ENCODE peak calls at places on chromosomes 16 and 17, in eight cellular contexts. One of them, this sample, is unnamed. For H3K36me3, the result is how much of the 10 kb centered on the place peaks cover.

GRCh38 chr16:88759976-88760350 is 25.1 kb downstream of the PIEZO1 start:
- DNase-seq in HepG2: no peak
- DNase-seq in lung: no peak
- DNase-seq in right atrium auricular region: no peak
- DNase-seq in prostate gland: no peak
- DNase-seq in fibroblast of lung: no peak
- DNase-seq in heart left ventricle: no peak
- DNase-seq in tibial nerve: no peak
- DNase-seq in this sample: no peak

GRCh38 chr16:16059895-16060590 is 110.6 kb downstream of the ABCC1 start:
- DNase-seq in lung: no peak
- DNase-seq in fibroblast of lung: no peak
- DNase-seq in heart left ventricle: no peak
- DNase-seq in tibial nerve: no peak
- DNase-seq in right atrium auricular region: no peak
- DNase-seq in HepG2: no peak
- DNase-seq in prostate gland: no peak
- DNase-seq in this sample: no peak

GRCh38 chr17:1562178-1562643 is 381 bp downstream of the PITPNA start:
- DNase-seq in fibroblast of lung: peak
- DNase-seq in lung: peak
- DNase-seq in HepG2: no peak
- DNase-seq in right atrium auricular region: no peak
- DNase-seq in tibial nerve: no peak
- DNase-seq in prostate gland: no peak
- DNase-seq in heart left ventricle: peak
- DNase-seq in this sample: no peak

GRCh38 chr17:21291357-21291756 is 6.8 kb downstream of the MAP2K3 start:
- DNase-seq in heart left ventricle: no peak
- DNase-seq in HepG2: no peak
- DNase-seq in lung: no peak
- DNase-seq in tibial nerve: no peak
- DNase-seq in right atrium auricular region: no peak
- DNase-seq in fibroblast of lung: no peak
- DNase-seq in prostate gland: no peak
- DNase-seq in this sample: no peak

GRCh38 chr16:85187447-85187846 is 75.2 kb upstream of the CIBAR2 start:
- DNase-seq in tibial nerve: no peak
- DNase-seq in prostate gland: no peak
- DNase-seq in lung: no peak
- DNase-seq in right atrium auricular region: no peak
- DNase-seq in HepG2: no peak
- DNase-seq in fibroblast of lung: no peak
- DNase-seq in heart left ventricle: no peak
- DNase-seq in this sample: no peak

GRCh38 chr17:17051791-17052461 is 9.7 kb downstream of the MPRIP start:
- DNase-seq in prostate gland: no peak
- DNase-seq in HepG2: peak
- DNase-seq in heart left ventricle: peak
- DNase-seq in tibial nerve: no peak
- DNase-seq in fibroblast of lung: no peak
- DNase-seq in right atrium auricular region: no peak
- DNase-seq in lung: no peak
- DNase-seq in this sample: no peak

GRCh38 chr17:74177018-74177450 is 26.4 kb upstream of the RPL38 start:
- DNase-seq in lung: no peak
- DNase-seq in fibroblast of lung: peak
- DNase-seq in right atrium auricular region: no peak
- DNase-seq in tibial nerve: no peak
- DNase-seq in heart left ventricle: no peak
- DNase-seq in prostate gland: no peak
- DNase-seq in HepG2: no peak
- DNase-seq in this sample: no peak

GRCh38 chr17:73773702-73774101 is 129.5 kb upstream of the SDK2 start:
- DNase-seq in fibroblast of lung: peak
- DNase-seq in right atrium auricular region: no peak
- DNase-seq in tibial nerve: no peak
- DNase-seq in prostate gland: no peak
- DNase-seq in HepG2: no peak
- DNase-seq in lung: no peak
- DNase-seq in heart left ventricle: no peak
- DNase-seq in this sample: no peak

GRCh38 chr17:40325156-40326013 is 16.4 kb downstream of the RARA start:
- DNase-seq in tibial nerve: no peak
- DNase-seq in lung: no peak
- DNase-seq in heart left ventricle: peak
- DNase-seq in HepG2: no peak
- DNase-seq in fibroblast of lung: no peak
- DNase-seq in right atrium auricular region: no peak
- DNase-seq in prostate gland: no peak
- DNase-seq in this sample: no peak

GRCh38 chr17:78278139-78278741 is 46.8 kb downstream of the TMEM235 start:
- DNase-seq in lung: no peak
- DNase-seq in HepG2: no peak
- DNase-seq in heart left ventricle: no peak
- DNase-seq in tibial nerve: no peak
- DNase-seq in prostate gland: no peak
- DNase-seq in right atrium auricular region: no peak
- DNase-seq in fibroblast of lung: no peak
- DNase-seq in this sample: no peak

GRCh38 chr16:9055661-9056060 is 35.8 kb upstream of the HAPSTR1 start:
- DNase-seq in lung: no peak
- DNase-seq in heart left ventricle: no peak
- DNase-seq in prostate gland: no peak
- DNase-seq in right atrium auricular region: no peak
- DNase-seq in tibial nerve: no peak
- DNase-seq in HepG2: peak
- DNase-seq in fibroblast of lung: peak
- DNase-seq in this sample: no peak

GRCh38 chr17:63039899-63040602 is 74.0 kb downstream of the TANC2 start:
- DNase-seq in lung: no peak
- DNase-seq in heart left ventricle: no peak
- DNase-seq in prostate gland: no peak
- DNase-seq in fibroblast of lung: peak
- DNase-seq in tibial nerve: no peak
- DNase-seq in HepG2: no peak
- DNase-seq in right atrium auricular region: no peak
- DNase-seq in this sample: no peak

GRCh38 chr17:21376835-21377690 is 906 bp downstream of the KCNJ12 start:
- DNase-seq in HepG2: no peak
- DNase-seq in heart left ventricle: no peak
- DNase-seq in tibial nerve: no peak
- DNase-seq in lung: no peak
- DNase-seq in prostate gland: no peak
- DNase-seq in fibroblast of lung: peak
- DNase-seq in right atrium auricular region: no peak
- DNase-seq in this sample: no peak

GRCh38 chr16:66898207-66898606 is 17.9 kb downstream of the PDP2 start:
- DNase-seq in lung: no peak
- DNase-seq in heart left ventricle: peak
- DNase-seq in fibroblast of lung: peak
- DNase-seq in prostate gland: no peak
- DNase-seq in tibial nerve: no peak
- DNase-seq in HepG2: no peak
- DNase-seq in right atrium auricular region: no peak
- DNase-seq in this sample: no peak

GRCh38 chr17:31854672-31855071 is 4.4 kb downstream of the COPRS start:
- DNase-seq in HepG2: no peak
- DNase-seq in right atrium auricular region: no peak
- DNase-seq in fibroblast of lung: peak
- DNase-seq in tibial nerve: no peak
- DNase-seq in heart left ventricle: no peak
- DNase-seq in prostate gland: no peak
- DNase-seq in lung: no peak
- DNase-seq in this sample: no peak

GRCh38 chr17:13395872-13396271 is 205.9 kb downstream of the HS3ST3A1 start:
- DNase-seq in right atrium auricular region: no peak
- DNase-seq in HepG2: no peak
- DNase-seq in tibial nerve: no peak
- DNase-seq in fibroblast of lung: peak
- DNase-seq in prostate gland: no peak
- DNase-seq in lung: no peak
- DNase-seq in heart left ventricle: no peak
- DNase-seq in this sample: no peak

GRCh38 chr17:68290268-68290954 is 516 bp downstream of the SLC16A6 start:
- DNase-seq in HepG2: no peak
- DNase-seq in prostate gland: peak
- DNase-seq in tibial nerve: no peak
- DNase-seq in right atrium auricular region: no peak
- DNase-seq in heart left ventricle: no peak
- DNase-seq in lung: peak
- DNase-seq in fibroblast of lung: no peak
- DNase-seq in this sample: no peak

GRCh38 chr17:4856937-4857314 is 23.8 kb downstream of the MINK1 start:
- DNase-seq in prostate gland: no peak
- DNase-seq in right atrium auricular region: no peak
- DNase-seq in fibroblast of lung: no peak
- DNase-seq in HepG2: no peak
- DNase-seq in lung: no peak
- DNase-seq in heart left ventricle: no peak
- DNase-seq in tibial nerve: no peak
- DNase-seq in this sample: no peak

GRCh38 chr17:4858068-4858879 is 25.1 kb downstream of the MINK1 start:
- DNase-seq in HepG2: peak
- DNase-seq in right atrium auricular region: no peak
- DNase-seq in lung: no peak
- DNase-seq in heart left ventricle: peak
- DNase-seq in tibial nerve: no peak
- DNase-seq in fibroblast of lung: no peak
- DNase-seq in prostate gland: peak
- DNase-seq in this sample: no peak

GRCh38 chr17:4860651-4861050 is 27.5 kb downstream of the MINK1 start:
- DNase-seq in fibroblast of lung: no peak
- DNase-seq in heart left ventricle: no peak
- DNase-seq in prostate gland: no peak
- DNase-seq in lung: no peak
- DNase-seq in HepG2: no peak
- DNase-seq in right atrium auricular region: no peak
- DNase-seq in tibial nerve: no peak
- DNase-seq in this sample: no peak

GRCh38 chr17:4859816-4860625 is 26.9 kb downstream of the MINK1 start:
- DNase-seq in lung: no peak
- DNase-seq in HepG2: no peak
- DNase-seq in prostate gland: no peak
- DNase-seq in right atrium auricular region: no peak
- DNase-seq in tibial nerve: no peak
- DNase-seq in heart left ventricle: no peak
- DNase-seq in fibroblast of lung: no peak
- DNase-seq in this sample: no peak

GRCh38 chr17:4858880-4859260 is 25.7 kb downstream of the MINK1 start:
- DNase-seq in HepG2: no peak
- DNase-seq in heart left ventricle: peak
- DNase-seq in lung: no peak
- DNase-seq in right atrium auricular region: no peak
- DNase-seq in prostate gland: peak
- DNase-seq in fibroblast of lung: peak
- DNase-seq in tibial nerve: no peak
- DNase-seq in this sample: no peak
- H3K4me3 ChIP-seq in HepG2: no peak
- H3K4me3 ChIP-seq in heart left ventricle: no peak
- H3K4me3 ChIP-seq in lung: no peak
- H3K4me3 ChIP-seq in right atrium auricular region: no peak
- H3K4me3 ChIP-seq in prostate gland: no peak
- H3K4me3 ChIP-seq in fibroblast of lung: no peak
- H3K4me3 ChIP-seq in tibial nerve: no peak
- H3K4me3 ChIP-seq in this sample: peak

GRCh38 chr17:58002154-58002553 is 4.9 kb downstream of the SRSF1 start:
- DNase-seq in prostate gland: no peak
- DNase-seq in lung: no peak
- DNase-seq in heart left ventricle: no peak
- DNase-seq in tibial nerve: no peak
- DNase-seq in fibroblast of lung: no peak
- DNase-seq in right atrium auricular region: no peak
- DNase-seq in HepG2: no peak
- DNase-seq in this sample: no peak

GRCh38 chr17:58002558-58002957 is 4.5 kb downstream of the SRSF1 start:
- DNase-seq in fibroblast of lung: no peak
- DNase-seq in lung: no peak
- DNase-seq in HepG2: no peak
- DNase-seq in heart left ventricle: no peak
- DNase-seq in right atrium auricular region: no peak
- DNase-seq in prostate gland: no peak
- DNase-seq in tibial nerve: no peak
- DNase-seq in this sample: no peak

GRCh38 chr17:58004060-58004459 is 3.0 kb downstream of the SRSF1 start:
- DNase-seq in tibial nerve: no peak
- DNase-seq in heart left ventricle: no peak
- DNase-seq in fibroblast of lung: no peak
- DNase-seq in HepG2: no peak
- DNase-seq in lung: no peak
- DNase-seq in prostate gland: no peak
- DNase-seq in right atrium auricular region: no peak
- DNase-seq in this sample: no peak

GRCh38 chr17:58001461-58002124 is 5.5 kb downstream of the SRSF1 start:
- DNase-seq in HepG2: no peak
- DNase-seq in right atrium auricular region: no peak
- DNase-seq in heart left ventricle: no peak
- DNase-seq in fibroblast of lung: no peak
- DNase-seq in tibial nerve: no peak
- DNase-seq in lung: no peak
- DNase-seq in prostate gland: no peak
- DNase-seq in this sample: no peak

GRCh38 chr17:58002973-58003372 is 4.1 kb downstream of the SRSF1 start:
- DNase-seq in lung: no peak
- DNase-seq in prostate gland: no peak
- DNase-seq in right atrium auricular region: no peak
- DNase-seq in fibroblast of lung: no peak
- DNase-seq in tibial nerve: no peak
- DNase-seq in HepG2: no peak
- DNase-seq in heart left ventricle: no peak
- DNase-seq in this sample: no peak
- H3K36me3 ChIP-seq in lung: under half
- H3K36me3 ChIP-seq in prostate gland: under half
- H3K36me3 ChIP-seq in right atrium auricular region: half or more
- H3K36me3 ChIP-seq in fibroblast of lung: under half
- H3K36me3 ChIP-seq in tibial nerve: under half
- H3K36me3 ChIP-seq in HepG2: under half
- H3K36me3 ChIP-seq in heart left ventricle: half or more
- H3K36me3 ChIP-seq in this sample: under half

GRCh38 chr17:4945176-4945943 is 3.0 kb downstream of the PFN1 start:
- DNase-seq in heart left ventricle: peak
- DNase-seq in prostate gland: peak
- DNase-seq in lung: peak
- DNase-seq in tibial nerve: peak
- DNase-seq in right atrium auricular region: peak
- DNase-seq in HepG2: peak
- DNase-seq in fibroblast of lung: peak
- DNase-seq in this sample: no peak
- H3K4me3 ChIP-seq in heart left ventricle: no peak
- H3K4me3 ChIP-seq in prostate gland: no peak
- H3K4me3 ChIP-seq in lung: peak
- H3K4me3 ChIP-seq in tibial nerve: no peak
- H3K4me3 ChIP-seq in right atrium auricular region: no peak
- H3K4me3 ChIP-seq in HepG2: peak
- H3K4me3 ChIP-seq in fibroblast of lung: peak
- H3K4me3 ChIP-seq in this sample: peak

DNA sequence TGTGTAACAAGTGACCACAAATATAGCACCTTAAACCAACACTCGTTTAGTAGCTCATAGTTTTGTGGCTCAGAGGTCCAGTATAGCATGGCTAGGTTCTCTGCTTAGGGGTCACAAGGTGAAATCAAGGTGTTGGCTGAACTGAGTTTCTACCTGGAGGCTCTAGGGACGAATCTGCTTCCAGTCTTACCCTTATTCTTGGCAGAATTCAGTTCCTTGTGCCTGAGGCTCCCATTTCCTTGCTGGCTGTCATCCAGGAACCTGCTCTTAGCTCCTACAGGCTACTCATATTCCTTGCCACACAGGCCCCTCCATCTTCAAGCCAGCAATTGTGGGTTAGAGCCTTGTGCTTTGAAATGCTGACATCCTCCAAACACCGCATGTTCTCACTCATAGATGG is 212.3 kb upstream of the CDH13 start:
- DNase-seq in right atrium auricular region: no peak
- DNase-seq in lung: no peak
- DNase-seq in heart left ventricle: no peak
- DNase-seq in fibroblast of lung: no peak
- DNase-seq in tibial nerve: no peak
- DNase-seq in prostate gland: no peak
- DNase-seq in HepG2: no peak
- DNase-seq in this sample: no peak
- H3K36me3 ChIP-seq in right atrium auricular region: under half
- H3K36me3 ChIP-seq in lung: under half
- H3K36me3 ChIP-seq in heart left ventricle: under half
- H3K36me3 ChIP-seq in fibroblast of lung: under half
- H3K36me3 ChIP-seq in tibial nerve: under half
- H3K36me3 ChIP-seq in prostate gland: under half
- H3K36me3 ChIP-seq in HepG2: under half
- H3K36me3 ChIP-seq in this sample: under half